ENCODE peak calls at places on chromosomes 6 and 20, in five cellular contexts. X is left lung; N is fibroblast of the aortic adventitia; F is colonic mucosa; B is CD8-positive, alpha-beta T cell. Z is an unnamed sample.

GRCh38 chr6:3163248-3163594 is 5.9 kb upstream of the TUBB2A start:
- DNase-seq in X (peak), N (peak), F (no peak), B (no peak), Z (no peak)

GRCh38 chr6:132530293-132530974 is 7.6 kb upstream of the TAAR9 start:
- DNase-seq in X (no peak), N (peak), F (peak), B (peak), Z (no peak)

GRCh38 chr20:21520702-21521595 is 7.1 kb upstream of the NKX2-2 start:
- DNase-seq in X (peak), N (peak), F (no peak), B (no peak), Z (no peak)

GRCh38 chr6:129785081-129785755 is 75.2 kb upstream of the ARHGAP18 start:
- DNase-seq in X (no peak), N (peak), F (no peak), B (no peak), Z (peak)

GRCh38 chr6:149471801-149472200 is 13.0 kb downstream of the ZC3H12D start:
- DNase-seq in X (no peak), N (no peak), F (no peak), B (no peak), Z (no peak)

GRCh38 chr20:36154696-36155628 is at the start of gene EPB41L1:
- DNase-seq in X (peak), N (peak), F (no peak), B (no peak), Z (no peak)

GRCh38 chr6:41937881-41938574 is 3.6 kb downstream of the CCND3 start:
- DNase-seq in X (no peak), N (peak), F (no peak), B (peak), Z (no peak)

GRCh38 chr20:37899105-37900045 is 3.6 kb upstream of the VSTM2L start:
- DNase-seq in X (no peak), N (no peak), F (no peak), B (no peak), Z (no peak)

DNA sequence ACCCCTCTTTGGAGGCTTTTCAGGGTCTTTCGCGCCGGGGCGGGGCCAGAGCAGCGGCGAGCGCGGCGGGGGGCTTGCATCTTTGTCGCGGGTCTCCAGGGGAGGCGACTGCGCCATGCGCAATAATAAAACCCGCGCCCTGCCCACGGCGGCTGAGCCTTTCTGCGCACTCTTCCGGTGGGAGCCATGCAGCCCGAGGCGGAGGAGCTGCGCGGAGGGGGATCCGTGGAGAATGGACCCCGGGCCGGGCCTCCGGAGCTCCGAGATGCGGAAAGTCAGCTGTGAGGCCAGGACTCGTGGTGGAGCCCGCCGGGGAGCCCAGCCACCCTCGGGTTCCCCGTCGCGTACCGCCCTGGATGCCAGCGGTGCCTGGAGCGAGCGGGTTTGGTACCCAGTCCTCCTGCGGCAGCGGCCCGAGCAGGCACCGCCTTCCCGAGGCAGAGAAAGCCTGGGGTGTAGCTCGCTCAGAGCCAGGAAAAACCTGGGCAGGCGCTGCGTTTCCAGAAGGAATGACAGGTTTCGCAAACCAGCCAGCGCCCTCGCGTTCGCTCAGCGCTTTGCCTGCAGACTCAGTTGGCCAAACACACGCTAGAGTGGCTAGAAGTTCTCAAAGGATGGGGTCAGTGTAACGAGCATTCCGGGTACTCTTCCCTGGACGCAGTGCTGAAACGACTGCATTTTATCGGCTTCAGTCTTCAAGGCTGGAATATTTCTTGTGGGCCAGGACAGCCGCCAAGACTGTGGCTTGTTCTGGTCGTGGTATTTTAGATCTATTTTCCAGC is 1.3 kb downstream of the AKAP12 start:
- DNase-seq in X (peak), N (peak), F (peak), B (no peak), Z (no peak)
- TF ChIP-seq CTCF in X (no peak), N (no peak), F (no peak), B (no peak), Z (no peak)

GRCh38 chr6:168035661-168036616 is 38.5 kb downstream of the KIF25 start:
- DNase-seq in X (no peak), N (peak), F (peak), B (no peak), Z (no peak)
- H3K4me3 ChIP-seq in X (peak), N (peak), F (peak), B (no peak), Z (peak)

GRCh38 chr20:33515569-33516216 is 25.8 kb downstream of the CBFA2T2 start:
- DNase-seq in X (no peak), N (no peak), F (no peak), B (no peak), Z (no peak)
- TF ChIP-seq CTCF in X (no peak), N (peak), F (no peak), B (peak), Z (peak)

GRCh38 chr6:47477497-47478232 is at the start of gene CD2AP:
- DNase-seq in X (peak), N (peak), F (peak), B (peak), Z (no peak)

GRCh38 chr6:47479874-47480273 is 2.3 kb downstream of the CD2AP start:
- DNase-seq in X (no peak), N (no peak), F (no peak), B (no peak), Z (no peak)

GRCh38 chr6:47476794-47477496 is 644 bp upstream of the CD2AP start:
- DNase-seq in X (no peak), N (no peak), F (no peak), B (no peak), Z (no peak)

GRCh38 chr6:47478233-47479155 is 905 bp downstream of the CD2AP start:
- DNase-seq in X (no peak), N (peak), F (no peak), B (no peak), Z (no peak)

GRCh38 chr6:47479156-47479541 is 1.6 kb downstream of the CD2AP start:
- DNase-seq in X (no peak), N (no peak), F (no peak), B (no peak), Z (no peak)
- H3K4me3 ChIP-seq in X (peak), N (peak), F (peak), B (peak), Z (peak)

DNA sequence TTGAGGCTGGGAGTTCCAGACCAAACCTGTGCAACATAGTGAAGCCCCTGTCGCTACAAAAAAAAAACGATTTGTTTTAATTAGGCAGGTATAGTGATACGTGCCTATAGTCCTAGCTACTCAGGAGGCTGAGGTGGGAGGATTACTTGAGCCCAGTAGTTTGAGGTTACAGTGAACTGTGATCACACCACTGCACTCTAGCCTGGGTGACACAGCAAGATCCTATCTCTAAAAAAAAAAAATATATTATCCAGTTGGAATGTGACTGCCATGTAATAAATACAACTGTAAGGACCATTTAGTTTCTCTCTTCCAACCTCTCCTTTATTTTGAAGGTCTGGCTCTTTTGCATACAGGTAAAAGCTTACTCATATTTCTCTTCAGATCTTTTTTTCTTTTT is 571.5 kb downstream of the UTRN start:
- DNase-seq in X (no peak), N (no peak), F (no peak), B (no peak), Z (no peak)
- TF ChIP-seq CTCF in X (no peak), N (no peak), F (no peak), B (no peak), Z (no peak)